ENCODE peak calls at places on chromosomes 16 and 17, in four cellular contexts. O, I, F and Z are unnamed samples.

GRCh38 chr16:84992700-84993075 is 18.6 kb downstream of the ZDHHC7 start:
- DNase-seq in O (no peak), I (no peak), F (no peak), Z (no peak)

GRCh38 chr17:21218831-21219380 is 4.9 kb upstream of the TMEM11 start:
- DNase-seq in O (no peak), I (no peak), F (no peak), Z (no peak)

GRCh38 chr16:65281636-65282035 is 159.8 kb upstream of the CDH11 start:
- DNase-seq in O (no peak), I (no peak), F (no peak), Z (no peak)

GRCh38 chr16:87789437-87790277 is 23.9 kb upstream of the KLHDC4 start:
- DNase-seq in O (no peak), I (no peak), F (no peak), Z (no peak)

GRCh38 chr17:39376434-39376833 is 25.0 kb downstream of the FBXL20 start:
- DNase-seq in O (no peak), I (no peak), F (peak), Z (no peak)

GRCh38 chr17:79974786-79975497 is 60.7 kb downstream of the TBC1D16 start:
- DNase-seq in O (no peak), I (no peak), F (no peak), Z (no peak)

GRCh38 chr17:511001-511690 is 158.5 kb upstream of the RPH3AL start:
- DNase-seq in O (no peak), I (no peak), F (no peak), Z (no peak)

GRCh38 chr17:58632324-58633314 is 59.2 kb downstream of the TEX14 start:
- DNase-seq in O (no peak), I (peak), F (no peak), Z (no peak)